ENCODE peak calls at places on chromosomes 12 and 14, in eight cellular contexts. B is GM23338; J is DND-41; A is pancreas; L is fibroblast of lung; X is CD8-positive, alpha-beta memory T cell; G is Peyer's patch; O is mucosa of descending colon. S is an unnamed sample.

GRCh38 chr12:64389154-64389553 is 1.4 kb downstream of the C12orf56 start:
- DNase-seq in B (peak; percentile 31), J (no peak), A (no peak), L (no peak), X (no peak), G (no peak), O (no peak), S (no peak)

GRCh38 chr14:73230051-73230450 is 7.3 kb upstream of the PAPLN start:
- DNase-seq in B (no peak), J (no peak), A (no peak), L (no peak), X (no peak), G (no peak), O (no peak), S (no peak)

GRCh38 chr14:72801381-72801812 is 92.5 kb downstream of the DPF3 start:
- DNase-seq in B (no peak), J (no peak), A (no peak), L (peak; percentile 82), X (no peak), G (no peak), O (no peak), S (no peak)

GRCh38 chr14:65156568-65157366 is 54.5 kb upstream of the MAX start:
- DNase-seq in B (no peak), J (peak; percentile 24), A (no peak), L (peak; percentile 93), X (no peak), G (peak; percentile 48), O (peak; percentile 54), S (peak; percentile 29)

GRCh38 chr12:74337951-74338350 is 199.7 kb upstream of the ATXN7L3B start:
- DNase-seq in B (no peak), J (no peak), A (no peak), L (peak; percentile 56), X (no peak), G (no peak), O (no peak), S (no peak)

GRCh38 chr12:10718279-10718821 is 4.8 kb downstream of the YBX3 start:
- DNase-seq in B (peak; percentile 32), J (no peak), A (no peak), L (peak; percentile 95), X (no peak), G (no peak), O (no peak), S (no peak)

GRCh38 chr12:105013892-105014291 is 27.8 kb downstream of the NOPCHAP1 start:
- DNase-seq in B (no peak), J (no peak), A (no peak), L (peak; percentile 28), X (no peak), G (no peak), O (no peak), S (no peak)

GRCh38 chr14:74616507-74616906 is 4.5 kb upstream of the LTBP2 start:
- DNase-seq in B (no peak), J (no peak), A (no peak), L (peak; percentile 74), X (no peak), G (no peak), O (no peak), S (peak; percentile 36)

GRCh38 chr14:79584679-79585078 is 626.6 kb downstream of the DIO2 start:
- DNase-seq in B (no peak), J (no peak), A (no peak), L (peak; percentile 95), X (no peak), G (no peak), O (no peak), S (no peak)

GRCh38 chr12:18165422-18165871 is 75.5 kb upstream of the RERGL start:
- DNase-seq in B (no peak), J (no peak), A (no peak), L (peak; percentile 68), X (no peak), G (no peak), O (no peak), S (peak; percentile 78)

GRCh38 chr12:25069221-25069620 is 120.3 kb upstream of the BCAT1 start:
- DNase-seq in B (no peak), J (no peak), A (no peak), L (peak; percentile 10), X (no peak), G (no peak), O (no peak), S (no peak)

GRCh38 chr14:76546426-76547221 is 170.7 kb downstream of the ESRRB start:
- DNase-seq in B (peak; percentile 87), J (peak; percentile 11), A (no peak), L (no peak), X (no peak), G (no peak), O (no peak), S (peak; percentile 8)

GRCh38 chr14:30974628-30975027 is 50.8 kb upstream of the AP4S1 start:
- DNase-seq in B (no peak), J (no peak), A (no peak), L (peak; percentile 39), X (no peak), G (no peak), O (no peak), S (no peak)

GRCh38 chr14:45120109-45120508 is 14.2 kb downstream of the FKBP3 start:
- DNase-seq in B (no peak), J (no peak), A (no peak), L (no peak), X (no peak), G (no peak), O (no peak), S (no peak)
- H3K36me3 ChIP-seq in B (peaks cover 53% of the 10 kb centered on the region), J (peaks cover 85% of the 10 kb centered on the region), A (peaks cover 18% of the 10 kb centered on the region), L (peaks cover 6% of the 10 kb centered on the region), X (peaks cover 26% of the 10 kb centered on the region), G (no peaks in the 10 kb centered on the region), O (peaks cover 8% of the 10 kb centered on the region), S (peaks cover 11% of the 10 kb centered on the region)

GRCh38 chr12:56032006-56032405 is 9.7 kb upstream of the RPS26 start:
- DNase-seq in B (no peak), J (no peak), A (no peak), L (no peak), X (no peak), G (no peak), O (no peak), S (no peak)
- H3K36me3 ChIP-seq in B (no peaks in the 10 kb centered on the region), J (peaks cover 57% of the 10 kb centered on the region), A (peaks cover 3% of the 10 kb centered on the region), L (peaks cover 10% of the 10 kb centered on the region), X (peaks cover 9% of the 10 kb centered on the region), G (no peaks in the 10 kb centered on the region), O (no peaks in the 10 kb centered on the region), S (no peaks in the 10 kb centered on the region)

GRCh38 chr14:52876806-52877205 is 74.0 kb downstream of the FERMT2 start:
- DNase-seq in B (no peak), J (no peak), A (no peak), L (no peak), X (no peak), G (no peak), O (no peak), S (no peak)
- H3K36me3 ChIP-seq in B (peaks cover 9% of the 10 kb centered on the region), J (peaks cover 41% of the 10 kb centered on the region), A (peaks cover 11% of the 10 kb centered on the region), L (peaks cover 19% of the 10 kb centered on the region), X (no peaks in the 10 kb centered on the region), G (no peaks in the 10 kb centered on the region), O (no peaks in the 10 kb centered on the region), S (no peaks in the 10 kb centered on the region)

DNA sequence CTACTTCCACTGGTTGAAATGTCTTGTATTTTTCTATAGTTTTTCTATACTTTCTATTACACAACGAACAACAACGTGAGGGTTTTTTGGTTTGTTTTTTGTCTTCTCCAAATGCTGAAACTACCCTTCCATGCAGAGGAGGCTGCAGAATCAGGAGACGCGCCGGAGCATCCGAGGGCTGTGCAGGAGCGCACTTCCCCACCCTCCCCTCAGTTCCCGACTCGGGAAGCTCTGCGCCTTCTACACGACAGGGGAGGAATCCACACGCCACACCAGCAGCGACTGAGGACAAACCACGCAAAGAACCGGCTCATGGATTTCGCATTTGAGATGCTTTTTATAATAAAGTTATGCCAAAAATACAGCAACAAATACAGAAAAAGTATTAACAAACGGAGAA is 30.9 kb downstream of the SLC15A4 start:
- DNase-seq in B (no peak), J (no peak), A (no peak), L (no peak), X (no peak), G (no peak), O (no peak), S (no peak)
- H3K36me3 ChIP-seq in B (peaks cover 4% of the 10 kb centered on the region), J (peaks cover 66% of the 10 kb centered on the region), A (peaks cover 6% of the 10 kb centered on the region), L (peaks cover 10% of the 10 kb centered on the region), X (peaks cover 4% of the 10 kb centered on the region), G (no peaks in the 10 kb centered on the region), O (no peaks in the 10 kb centered on the region), S (peaks cover 14% of the 10 kb centered on the region)

GRCh38 chr12:131787143-131787660 is 41.0 kb upstream of the MMP17 start:
- DNase-seq in B (no peak), J (no peak), A (no peak), L (no peak), X (no peak), G (no peak), O (no peak), S (no peak)
- H3K36me3 ChIP-seq in B (peaks cover 9% of the 10 kb centered on the region), J (peaks cover 89% of the 10 kb centered on the region), A (peaks cover 4% of the 10 kb centered on the region), L (peaks cover 16% of the 10 kb centered on the region), X (peaks cover 27% of the 10 kb centered on the region), G (no peaks in the 10 kb centered on the region), O (no peaks in the 10 kb centered on the region), S (peaks cover 22% of the 10 kb centered on the region)

GRCh38 chr14:34999500-34999899 is 16.7 kb downstream of the SRP54 start:
- DNase-seq in B (no peak), J (no peak), A (no peak), L (no peak), X (no peak), G (no peak), O (no peak), S (no peak)
- H3K36me3 ChIP-seq in B (peaks cover 11% of the 10 kb centered on the region), J (peaks cover 36% of the 10 kb centered on the region), A (peaks cover 6% of the 10 kb centered on the region), L (no peaks in the 10 kb centered on the region), X (no peaks in the 10 kb centered on the region), G (no peaks in the 10 kb centered on the region), O (no peaks in the 10 kb centered on the region), S (peaks cover 2% of the 10 kb centered on the region)

GRCh38 chr14:39322807-39323206 is 89.1 kb downstream of the MIA2 start:
- DNase-seq in B (no peak), J (no peak), A (no peak), L (peak; percentile 27), X (no peak), G (no peak), O (no peak), S (no peak)

GRCh38 chr14:39318574-39318973 is 84.9 kb downstream of the MIA2 start:
- DNase-seq in B (no peak), J (no peak), A (no peak), L (peak; percentile 19), X (no peak), G (no peak), O (no peak), S (no peak)

GRCh38 chr14:39320318-39320717 is 86.6 kb downstream of the MIA2 start:
- DNase-seq in B (no peak), J (no peak), A (no peak), L (peak; percentile 47), X (no peak), G (no peak), O (no peak), S (no peak)

GRCh38 chr14:39324097-39324496 is 90.4 kb downstream of the MIA2 start:
- DNase-seq in B (no peak), J (no peak), A (no peak), L (no peak), X (no peak), G (no peak), O (no peak), S (no peak)
- H3K36me3 ChIP-seq in B (no peaks in the 10 kb centered on the region), J (peaks cover 12% of the 10 kb centered on the region), A (peaks cover 6% of the 10 kb centered on the region), L (no peaks in the 10 kb centered on the region), X (peaks cover 14% of the 10 kb centered on the region), G (no peaks in the 10 kb centered on the region), O (peaks cover 6% of the 10 kb centered on the region), S (peaks cover 7% of the 10 kb centered on the region)